ENCODE peak calls at places on chromosomes 4 and X, in five cellular contexts. W is Caco-2, R is pancreas, G is neural progenitor cell, Y is tibial nerve. U is an unnamed sample. For H3K4me1, the result is how much of the 10 kb centered on the place peaks cover.

GRCh38 chr4:158446106-158446505 is 75.6 kb upstream of the RXFP1 start:
- DNase-seq in W (no peak), Y (no peak), G (no peak), R (no peak), U (no peak)

GRCh38 chrX:108177321-108177990 is 85.9 kb downstream of the ATG4A start:
- DNase-seq in R (no peak), G (peak), Y (no peak), W (no peak), U (no peak)

GRCh38 chr4:185424905-185425599 is 712 bp downstream of the UFSP2 start:
- DNase-seq in R (no peak), W (no peak), Y (no peak), G (peak), U (no peak)

GRCh38 chr4:100876546-100876945 is 358.7 kb upstream of the EMCN start:
- DNase-seq in R (no peak), W (no peak), G (no peak), Y (no peak), U (no peak)

GRCh38 chr4:1722551-1723071 is 1.3 kb downstream of the TACC3 start:
- DNase-seq in G (no peak), R (peak), Y (no peak), W (no peak), U (no peak)

GRCh38 chrX:41275661-41276609 is 58.0 kb upstream of the DDX3X start:
- DNase-seq in G (peak), R (peak), Y (peak), W (peak), U (peak)

GRCh38 chr4:91267543-91267942 is 1036.2 kb upstream of the GRID2 start:
- DNase-seq in R (no peak), Y (no peak), W (no peak), G (no peak), U (no peak)

GRCh38 chr4:74202062-74202586 is 44.2 kb downstream of the MTHFD2L start:
- DNase-seq in W (peak), R (no peak), Y (no peak), G (no peak), U (no peak)

GRCh38 chrX:15755091-15755490 is 17.0 kb downstream of the CA5B start:
- DNase-seq in R (no peak), G (no peak), W (no peak), Y (no peak), U (no peak)

GRCh38 chrX:153967536-153968214 is 3.9 kb downstream of the HCFC1 start:
- DNase-seq in G (no peak), W (no peak), R (peak), Y (no peak), U (no peak)

GRCh38 chr4:152968806-152969394 is 32.8 kb downstream of the FHDC1 start:
- DNase-seq in G (no peak), W (no peak), Y (no peak), R (no peak), U (no peak)

GRCh38 chrX:40434947-40435346 is 145.8 kb upstream of the ATP6AP2 start:
- DNase-seq in G (peak), Y (no peak), R (no peak), W (no peak), U (peak)

GRCh38 chr4:8287606-8288280 is 18.2 kb downstream of the HTRA3 start:
- DNase-seq in R (peak), W (no peak), Y (no peak), G (no peak), U (peak)

DNA sequence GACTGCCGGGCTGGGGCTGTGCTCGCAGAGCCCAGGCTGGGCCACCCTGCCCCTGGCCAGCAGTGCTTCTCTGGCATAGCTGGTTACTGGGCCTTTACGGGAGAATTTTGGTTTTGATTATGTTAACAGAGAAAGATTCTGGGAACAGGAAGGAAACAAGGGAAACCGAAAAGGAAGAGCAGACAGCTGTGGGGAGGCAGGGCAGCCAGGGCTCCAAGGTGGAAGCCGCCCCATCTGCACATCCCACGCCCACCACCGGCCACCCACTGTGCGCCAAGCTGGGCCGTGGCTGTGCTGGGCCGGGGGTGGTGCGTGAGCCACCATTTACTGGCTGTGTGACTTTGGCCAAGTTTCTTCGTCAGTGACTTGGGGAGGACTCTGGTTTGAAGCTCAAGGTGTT is 20.1 kb downstream of the SH3BP2 start:
- DNase-seq in R (no peak), Y (no peak), W (no peak), G (no peak), U (no peak)
- H3K4me1 ChIP-seq in R (under half), Y (half or more), W (under half), G (under half), U (under half)

GRCh38 chrX:51440365-51440764 is 56.0 kb downstream of the NUDT11 start:
- DNase-seq in G (no peak), Y (no peak), R (no peak), W (no peak), U (no peak)
- H3K4me3 ChIP-seq in G (no peak), Y (no peak), R (no peak), W (no peak), U (no peak)

DNA sequence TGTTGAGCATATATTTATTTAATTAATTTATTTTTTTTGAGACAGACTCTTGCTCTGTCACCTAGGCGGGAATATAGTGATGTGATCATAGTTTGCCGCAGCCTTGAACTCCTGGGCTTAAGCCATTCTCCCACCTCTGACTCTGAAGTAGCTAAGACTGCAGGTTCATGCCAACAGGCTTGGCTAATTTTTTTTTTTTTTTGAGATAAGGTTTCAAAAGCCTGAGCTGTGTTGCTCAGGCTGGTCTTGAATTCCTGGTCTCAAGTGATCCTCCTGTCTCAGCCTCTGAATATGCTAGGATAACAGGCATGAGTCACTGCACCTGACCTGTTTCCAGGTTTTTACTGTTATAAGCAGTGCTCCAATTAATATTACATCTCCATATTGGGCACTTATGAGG is 4.8 kb downstream of the ADD1 start:
- DNase-seq in R (no peak), G (no peak), Y (no peak), W (no peak), U (no peak)
- H3K4me1 ChIP-seq in R (half or more), G (under half), Y (half or more), W (under half), U (half or more)

DNA sequence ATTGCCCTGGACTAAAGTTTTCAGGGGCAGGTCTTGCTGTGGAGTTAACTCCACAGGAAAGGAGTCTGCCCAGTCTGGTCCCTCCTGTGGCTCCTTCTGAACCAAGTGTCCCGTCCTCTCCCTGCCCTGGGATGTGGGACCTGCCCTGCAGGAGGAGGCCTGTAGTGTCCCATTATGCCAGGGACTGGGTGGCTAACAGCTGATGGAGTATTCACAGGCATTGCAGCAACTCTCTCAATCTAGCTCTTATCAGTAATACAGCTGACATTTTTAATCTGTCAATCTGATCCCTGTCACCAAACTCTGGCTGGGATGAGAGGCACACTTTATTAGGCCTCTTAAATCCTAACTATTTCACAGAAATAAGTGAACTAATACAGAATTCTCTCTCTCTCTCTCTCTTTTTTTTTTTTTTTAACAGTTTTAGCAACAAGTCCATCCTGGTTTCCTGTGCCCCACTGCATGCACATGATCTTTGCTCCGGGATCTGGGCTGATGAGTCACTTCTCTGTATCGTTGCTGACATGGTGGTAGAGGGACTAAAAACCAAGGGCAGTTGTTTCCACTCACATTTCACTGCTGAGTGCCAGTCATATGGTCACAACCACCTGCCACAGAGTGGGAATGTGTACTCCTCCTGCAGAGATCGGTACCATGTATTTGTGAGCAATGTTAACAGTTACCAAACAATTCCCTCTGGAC is 39.1 kb downstream of the HAND2 start:
- DNase-seq in G (no peak), R (no peak), Y (no peak), W (no peak), U (no peak)
- H3K4me3 ChIP-seq in G (no peak), R (no peak), Y (no peak), W (no peak), U (no peak)

DNA sequence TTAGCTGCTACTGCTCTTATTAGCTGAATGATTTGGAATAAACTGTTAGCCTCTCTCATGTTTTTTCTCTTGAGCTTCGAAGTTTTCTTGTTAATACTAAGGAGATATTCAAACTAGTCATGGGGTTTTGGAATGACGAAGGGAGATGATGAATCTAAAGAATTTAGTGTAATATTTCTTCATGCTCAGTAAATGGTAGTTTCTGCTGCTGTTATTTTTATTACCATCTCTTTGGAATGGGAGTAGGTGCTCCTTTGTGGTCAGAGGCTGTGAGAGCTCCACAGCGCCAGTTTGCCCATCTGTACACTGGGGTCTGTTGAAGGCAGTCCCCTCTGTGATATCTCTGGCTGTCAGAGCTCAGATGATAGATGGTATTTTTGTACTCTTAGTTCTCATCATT is 33.7 kb downstream of the HTT start:
- DNase-seq in Y (no peak), W (no peak), R (no peak), G (no peak), U (no peak)
- H3K4me1 ChIP-seq in Y (under half), W (under half), R (under half), G (under half), U (under half)

GRCh38 chr4:111639876-111640275 is 505.4 kb upstream of the FAM241A start:
- DNase-seq in Y (no peak), G (peak), W (no peak), R (no peak), U (no peak)
- H3K4me3 ChIP-seq in Y (no peak), G (no peak), W (no peak), R (no peak), U (no peak)

U was measured in psoas muscle.